ENCODE peak calls at places on chromosome 22, in nine cellular contexts. One of them, this sample, is unnamed.

GRCh38 chr22:43152355-43153071 is 1.2 kb downstream of the TSPO start:
- DNase-seq in psoas muscle: peak; percentile 85
- DNase-seq in T-helper 9 cell: peak; percentile 41
- DNase-seq in H4: peak; percentile 71
- DNase-seq in foreskin fibroblast: peak; percentile 88
- DNase-seq in AML-193: peak; percentile 36
- DNase-seq in NCI-H345: peak; percentile 24
- DNase-seq in NCI-H774: no peak
- DNase-seq in HCT116: no peak
- DNase-seq in this sample: no peak

GRCh38 chr22:31075961-31076360 is 5.2 kb upstream of the SMTN start:
- DNase-seq in NCI-H774: no peak
- DNase-seq in T-helper 9 cell: no peak
- DNase-seq in psoas muscle: peak; percentile 94
- DNase-seq in foreskin fibroblast: peak; percentile 92
- DNase-seq in NCI-H345: no peak
- DNase-seq in HCT116: no peak
- DNase-seq in H4: no peak
- DNase-seq in AML-193: no peak
- DNase-seq in this sample: no peak

GRCh38 chr22:17734197-17734596 is 40.1 kb downstream of the BID start:
- DNase-seq in NCI-H345: no peak
- DNase-seq in psoas muscle: no peak
- DNase-seq in AML-193: no peak
- DNase-seq in HCT116: no peak
- DNase-seq in NCI-H774: no peak
- DNase-seq in H4: no peak
- DNase-seq in T-helper 9 cell: no peak
- DNase-seq in foreskin fibroblast: peak; percentile 64
- DNase-seq in this sample: no peak

GRCh38 chr22:19811211-19811621 is 43.5 kb downstream of the GNB1L start:
- DNase-seq in H4: no peak
- DNase-seq in NCI-H345: no peak
- DNase-seq in NCI-H774: no peak
- DNase-seq in T-helper 9 cell: no peak
- DNase-seq in foreskin fibroblast: no peak
- DNase-seq in AML-193: no peak
- DNase-seq in HCT116: no peak
- DNase-seq in psoas muscle: no peak
- DNase-seq in this sample: no peak

GRCh38 chr22:38469306-38469781 is 1.4 kb downstream of the KDELR3 start:
- DNase-seq in NCI-H774: no peak
- DNase-seq in T-helper 9 cell: no peak
- DNase-seq in psoas muscle: no peak
- DNase-seq in HCT116: no peak
- DNase-seq in foreskin fibroblast: no peak
- DNase-seq in AML-193: no peak
- DNase-seq in H4: no peak
- DNase-seq in NCI-H345: no peak
- DNase-seq in this sample: no peak

GRCh38 chr22:21591695-21592094 is 24.2 kb downstream of the UBE2L3 start:
- DNase-seq in NCI-H774: no peak
- DNase-seq in psoas muscle: peak; percentile 85
- DNase-seq in NCI-H345: no peak
- DNase-seq in foreskin fibroblast: no peak
- DNase-seq in T-helper 9 cell: no peak
- DNase-seq in H4: no peak
- DNase-seq in HCT116: no peak
- DNase-seq in AML-193: no peak
- DNase-seq in this sample: no peak

GRCh38 chr22:28072066-28072465 is 153.0 kb upstream of the PITPNB start:
- DNase-seq in psoas muscle: no peak
- DNase-seq in H4: no peak
- DNase-seq in NCI-H774: no peak
- DNase-seq in T-helper 9 cell: no peak
- DNase-seq in foreskin fibroblast: peak; percentile 56
- DNase-seq in NCI-H345: no peak
- DNase-seq in HCT116: no peak
- DNase-seq in AML-193: no peak
- DNase-seq in this sample: no peak

GRCh38 chr22:24164243-24164642 is 17.0 kb upstream of the SUSD2 start:
- DNase-seq in foreskin fibroblast: no peak
- DNase-seq in HCT116: no peak
- DNase-seq in T-helper 9 cell: no peak
- DNase-seq in NCI-H345: no peak
- DNase-seq in psoas muscle: no peak
- DNase-seq in H4: no peak
- DNase-seq in AML-193: no peak
- DNase-seq in NCI-H774: no peak
- DNase-seq in this sample: no peak

GRCh38 chr22:38262051-38262795 is 10.6 kb downstream of the TMEM184B start:
- DNase-seq in HCT116: no peak
- DNase-seq in foreskin fibroblast: peak; percentile 53
- DNase-seq in AML-193: peak; percentile 12
- DNase-seq in H4: no peak
- DNase-seq in NCI-H345: no peak
- DNase-seq in psoas muscle: peak; percentile 79
- DNase-seq in T-helper 9 cell: peak; percentile 20
- DNase-seq in NCI-H774: no peak
- DNase-seq in this sample: no peak

GRCh38 chr22:40423246-40423753 is 52.9 kb downstream of the SGSM3 start:
- DNase-seq in T-helper 9 cell: no peak
- DNase-seq in AML-193: no peak
- DNase-seq in HCT116: no peak
- DNase-seq in psoas muscle: peak; percentile 50
- DNase-seq in H4: no peak
- DNase-seq in NCI-H774: no peak
- DNase-seq in foreskin fibroblast: no peak
- DNase-seq in NCI-H345: no peak
- DNase-seq in this sample: no peak

GRCh38 chr22:32660292-32660691 is 141.2 kb upstream of the TIMP3 start:
- DNase-seq in AML-193: peak; percentile 8
- DNase-seq in HCT116: peak; percentile 37
- DNase-seq in NCI-H345: no peak
- DNase-seq in foreskin fibroblast: peak; percentile 74
- DNase-seq in H4: peak; percentile 68
- DNase-seq in NCI-H774: peak; percentile 4
- DNase-seq in T-helper 9 cell: peak; percentile 36
- DNase-seq in psoas muscle: peak; percentile 73
- DNase-seq in this sample: peak; percentile 24

GRCh38 chr22:41367039-41367679 is 14.6 kb upstream of the TEF start:
- DNase-seq in NCI-H345: peak; percentile 89
- DNase-seq in T-helper 9 cell: no peak
- DNase-seq in NCI-H774: peak; percentile 82
- DNase-seq in foreskin fibroblast: peak; percentile 98
- DNase-seq in AML-193: peak; percentile 78
- DNase-seq in psoas muscle: peak; percentile 99
- DNase-seq in HCT116: peak; percentile 71
- DNase-seq in H4: peak; percentile 93
- DNase-seq in this sample: peak; percentile 97

GRCh38 chr22:44497218-44497903 is 672 bp downstream of the RTL6 start:
- DNase-seq in HCT116: no peak
- DNase-seq in AML-193: no peak
- DNase-seq in T-helper 9 cell: no peak
- DNase-seq in NCI-H774: no peak
- DNase-seq in H4: no peak
- DNase-seq in foreskin fibroblast: peak; percentile 66
- DNase-seq in psoas muscle: peak; percentile 60
- DNase-seq in NCI-H345: no peak
- DNase-seq in this sample: no peak

GRCh38 chr22:48642550-48642949 is 1185.1 kb downstream of the BRD1 start:
- DNase-seq in H4: no peak
- DNase-seq in T-helper 9 cell: no peak
- DNase-seq in foreskin fibroblast: no peak
- DNase-seq in psoas muscle: no peak
- DNase-seq in NCI-H774: no peak
- DNase-seq in AML-193: no peak
- DNase-seq in HCT116: no peak
- DNase-seq in NCI-H345: no peak
- DNase-seq in this sample: no peak

GRCh38 chr22:17920145-17920605 is 104.2 kb downstream of the MICAL3 start:
- DNase-seq in H4: no peak
- DNase-seq in foreskin fibroblast: peak; percentile 30
- DNase-seq in NCI-H345: peak; percentile 39
- DNase-seq in T-helper 9 cell: no peak
- DNase-seq in AML-193: no peak
- DNase-seq in NCI-H774: no peak
- DNase-seq in psoas muscle: no peak
- DNase-seq in HCT116: no peak
- DNase-seq in this sample: no peak

GRCh38 chr22:29713156-29713715 is 6.6 kb upstream of the CABP7 start:
- DNase-seq in HCT116: no peak
- DNase-seq in T-helper 9 cell: no peak
- DNase-seq in AML-193: no peak
- DNase-seq in H4: no peak
- DNase-seq in foreskin fibroblast: no peak
- DNase-seq in psoas muscle: no peak
- DNase-seq in NCI-H774: no peak
- DNase-seq in NCI-H345: no peak
- DNase-seq in this sample: no peak

GRCh38 chr22:36546932-36547331 is 18.0 kb upstream of the EIF3D start:
- DNase-seq in NCI-H774: no peak
- DNase-seq in psoas muscle: no peak
- DNase-seq in H4: peak; percentile 65
- DNase-seq in HCT116: peak; percentile 35
- DNase-seq in NCI-H345: no peak
- DNase-seq in AML-193: no peak
- DNase-seq in foreskin fibroblast: peak; percentile 78
- DNase-seq in T-helper 9 cell: no peak
- DNase-seq in this sample: no peak

GRCh38 chr22:19823638-19824196 is 31.0 kb downstream of the GNB1L start:
- DNase-seq in H4: no peak
- DNase-seq in HCT116: no peak
- DNase-seq in NCI-H345: no peak
- DNase-seq in AML-193: no peak
- DNase-seq in foreskin fibroblast: no peak
- DNase-seq in T-helper 9 cell: no peak
- DNase-seq in psoas muscle: no peak
- DNase-seq in NCI-H774: no peak
- DNase-seq in this sample: no peak

GRCh38 chr22:50572965-50573364 is 5.3 kb downstream of the CPT1B start:
- DNase-seq in NCI-H774: no peak
- DNase-seq in NCI-H345: no peak
- DNase-seq in AML-193: no peak
- DNase-seq in T-helper 9 cell: no peak
- DNase-seq in HCT116: no peak
- DNase-seq in H4: no peak
- DNase-seq in psoas muscle: no peak
- DNase-seq in foreskin fibroblast: no peak
- DNase-seq in this sample: no peak